ENCODE peak calls at places on chromosomes 12 and 14, in eight cellular contexts. E, K, O, M, J, A, H and L are unnamed samples.

GRCh38 chr14:102280376-102280962 is 24.5 kb downstream of the MOK start:
- DNase-seq in A (peak), M (no peak), E (no peak), H (peak), J (no peak), O (no peak), K (no peak), L (no peak)

GRCh38 chr12:65152012-65152411 is 17.4 kb upstream of the LEMD3 start:
- DNase-seq in K (no peak), J (no peak), H (no peak), E (no peak), O (no peak), A (no peak), M (no peak), L (no peak)

GRCh38 chr14:22538671-22539228 is 50.3 kb downstream of the DAD1 start:
- DNase-seq in H (no peak), J (no peak), O (no peak), A (no peak), M (no peak), K (no peak), E (no peak), L (no peak)

GRCh38 chr12:12008232-12008850 is 62.4 kb upstream of the BCL2L14 start:
- DNase-seq in A (no peak), O (no peak), H (no peak), K (no peak), J (no peak), E (no peak), M (peak), L (no peak)

GRCh38 chr12:38053655-38054464 is 262.7 kb upstream of the ALG10B start:
- DNase-seq in A (no peak), M (no peak), H (no peak), J (peak), K (no peak), E (peak), O (no peak), L (no peak)

GRCh38 chr14:98175436-98175835 is 1096.6 kb downstream of the BCL11B start:
- DNase-seq in H (no peak), K (no peak), J (no peak), A (no peak), O (no peak), M (no peak), E (no peak), L (no peak)

GRCh38 chr14:105854600-105855245 is 328.3 kb downstream of the TMEM121 start:
- DNase-seq in M (no peak), K (no peak), O (no peak), A (no peak), J (no peak), E (peak), H (peak), L (no peak)

GRCh38 chr14:101543814-101544213 is 17.5 kb upstream of the DIO3 start:
- DNase-seq in J (no peak), A (no peak), M (no peak), O (no peak), H (no peak), K (no peak), E (no peak), L (no peak)

GRCh38 chr14:94679941-94680340 is 67.8 kb downstream of the SERPINA3 start:
- DNase-seq in H (peak), K (no peak), E (no peak), O (no peak), A (no peak), J (no peak), M (no peak), L (no peak)

GRCh38 chr14:100532154-100532915 is 54.9 kb downstream of the BEGAIN start:
- DNase-seq in A (no peak), E (peak), H (peak), O (no peak), J (peak), K (no peak), M (peak), L (no peak)

DNA sequence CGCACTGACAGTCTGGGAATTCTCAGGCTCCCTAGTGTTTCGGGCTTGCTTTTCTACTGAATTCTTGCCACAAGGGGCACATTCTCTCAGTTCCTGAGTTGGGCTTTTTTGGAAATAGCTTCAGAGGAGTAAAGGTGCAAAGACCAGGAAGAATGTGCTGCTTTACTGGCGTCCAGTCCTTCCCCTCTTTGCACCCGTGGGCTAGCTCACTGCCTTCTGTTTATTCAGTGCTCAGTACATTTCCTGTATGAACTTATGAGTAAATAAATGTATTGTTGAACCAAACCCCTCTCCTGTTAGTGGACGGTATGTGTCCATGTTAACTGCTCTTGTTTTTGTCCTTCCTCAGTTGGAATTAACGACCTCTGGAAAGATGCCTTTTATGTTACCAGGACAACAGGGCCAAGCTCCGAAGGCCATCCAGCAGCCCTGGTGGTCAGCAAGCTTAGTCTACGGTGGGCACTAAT is 24.0 kb downstream of the GSG1 start:
- DNase-seq in K (no peak), H (no peak), E (no peak), O (no peak), J (no peak), M (no peak), A (no peak), L (no peak)
- TF ChIP-seq CTCF in K (no peak), H (no peak), E (no peak), O (peak), J (no peak), M (no peak), A (no peak), L (no peak)

GRCh38 chr14:67881225-67881624 is 61.6 kb downstream of the RAD51B start:
- DNase-seq in J (no peak), E (no peak), M (no peak), A (no peak), O (no peak), K (peak), H (no peak), L (no peak)

GRCh38 chr14:67886221-67886620 is 66.6 kb downstream of the RAD51B start:
- DNase-seq in J (no peak), E (no peak), K (no peak), M (no peak), A (no peak), H (no peak), O (no peak), L (no peak)

GRCh38 chr14:67887478-67887877 is 67.9 kb downstream of the RAD51B start:
- DNase-seq in J (no peak), A (no peak), K (no peak), H (no peak), O (no peak), E (no peak), M (no peak), L (no peak)

GRCh38 chr14:67882973-67883372 is 63.4 kb downstream of the RAD51B start:
- DNase-seq in O (no peak), K (no peak), A (no peak), M (no peak), E (no peak), J (no peak), H (no peak), L (no peak)

GRCh38 chr14:67883717-67884116 is 64.1 kb downstream of the RAD51B start:
- DNase-seq in E (no peak), K (no peak), M (no peak), H (no peak), O (no peak), A (peak), J (no peak), L (no peak)
- TF ChIP-seq CTCF in E (no peak), K (peak), M (no peak), H (no peak), O (no peak), A (peak), J (peak), L (peak)

GRCh38 chr12:131575371-131575770 is 135.5 kb upstream of the SFSWAP start:
- DNase-seq in H (no peak), J (no peak), E (no peak), M (no peak), K (no peak), A (no peak), O (no peak), L (no peak)
- TF ChIP-seq CTCF in H (no peak), J (no peak), E (no peak), M (no peak), K (no peak), A (no peak), O (no peak), L (no peak)

GRCh38 chr12:13701502-13701901 is 279.9 kb downstream of the GRIN2B start:
- DNase-seq in K (no peak), E (no peak), H (no peak), A (no peak), J (no peak), O (no peak), M (no peak), L (no peak)

GRCh38 chr12:13691598-13691997 is 289.8 kb downstream of the GRIN2B start:
- DNase-seq in J (no peak), O (no peak), E (no peak), K (no peak), A (no peak), H (no peak), M (no peak), L (no peak)

GRCh38 chr12:13698001-13698400 is 283.4 kb downstream of the GRIN2B start:
- DNase-seq in O (no peak), A (no peak), J (no peak), K (no peak), E (no peak), H (no peak), M (no peak), L (no peak)

GRCh38 chr12:13692332-13692731 is 289.1 kb downstream of the GRIN2B start:
- DNase-seq in H (no peak), K (no peak), E (no peak), A (no peak), M (no peak), O (no peak), J (no peak), L (no peak)

DNA sequence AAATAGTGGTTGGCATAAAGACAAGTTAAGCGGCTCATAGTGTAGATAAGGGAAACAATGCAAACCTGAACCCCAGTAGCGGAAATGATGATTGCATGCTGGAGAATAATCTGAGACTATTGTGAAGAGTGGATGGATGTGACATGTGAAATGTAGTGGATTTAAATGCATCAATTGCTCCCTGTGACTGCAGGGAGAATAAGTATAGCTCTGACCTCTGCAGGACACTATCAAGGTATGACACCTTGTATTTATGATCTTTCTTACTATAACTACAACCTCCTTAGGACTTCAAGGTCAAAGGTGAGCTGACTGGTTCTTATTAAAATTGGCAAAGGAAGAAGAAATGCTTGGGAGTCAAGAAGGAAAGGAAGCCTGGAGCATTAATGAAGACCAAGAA is 285.6 kb downstream of the GRIN2B start:
- DNase-seq in M (no peak), E (no peak), J (no peak), O (no peak), A (no peak), K (no peak), H (no peak), L (no peak)
- TF ChIP-seq CTCF in M (no peak), E (no peak), J (no peak), O (no peak), A (no peak), K (no peak), H (no peak), L (no peak)

DNA sequence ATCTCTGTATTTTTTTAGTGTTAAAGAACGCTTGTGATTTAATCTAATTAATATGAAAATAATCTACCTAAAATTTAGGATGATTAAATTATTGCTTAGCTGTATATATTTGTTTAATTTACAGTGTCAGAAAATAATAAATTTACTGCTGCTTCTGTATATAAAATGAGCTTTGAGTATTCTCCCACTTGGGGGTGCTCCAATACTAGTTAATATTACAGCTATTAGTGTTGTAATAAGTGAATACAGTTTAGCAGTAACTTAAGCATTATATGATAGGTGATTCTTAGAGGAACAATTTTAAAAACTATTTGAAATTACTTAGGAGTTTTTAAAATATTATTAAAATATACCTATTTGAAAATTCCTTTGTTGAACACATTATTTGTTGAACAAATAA is 62.2 kb downstream of the PAPOLA start:
- DNase-seq in A (peak), O (no peak), E (no peak), H (no peak), J (no peak), K (no peak), M (no peak), L (no peak)
- TF ChIP-seq CTCF in A (no peak), O (no peak), E (no peak), H (no peak), J (no peak), K (no peak), M (no peak), L (peak)

DNA sequence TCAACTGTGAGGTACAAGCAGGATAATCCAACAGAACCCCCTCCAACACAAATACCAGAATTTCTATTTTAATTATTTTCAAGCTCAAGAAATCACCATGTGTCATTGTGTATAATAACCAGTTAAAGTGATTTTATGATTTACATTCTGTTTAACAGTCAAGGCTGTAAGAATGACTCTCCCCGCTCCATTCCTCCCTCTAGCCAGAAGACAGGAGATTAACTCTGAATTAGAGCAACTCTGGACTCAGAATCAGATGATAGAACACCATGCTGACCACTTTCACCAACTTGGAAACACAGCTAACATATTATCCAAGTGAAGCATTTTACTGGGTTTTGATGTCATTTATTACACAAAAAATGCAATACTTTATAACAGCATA is 71.9 kb downstream of the ATP2B1 start:
- DNase-seq in H (no peak), J (no peak), E (no peak), O (no peak), K (no peak), A (no peak), M (no peak), L (no peak)
- TF ChIP-seq CTCF in H (no peak), J (no peak), E (no peak), O (no peak), K (no peak), A (no peak), M (no peak), L (no peak)

DNA sequence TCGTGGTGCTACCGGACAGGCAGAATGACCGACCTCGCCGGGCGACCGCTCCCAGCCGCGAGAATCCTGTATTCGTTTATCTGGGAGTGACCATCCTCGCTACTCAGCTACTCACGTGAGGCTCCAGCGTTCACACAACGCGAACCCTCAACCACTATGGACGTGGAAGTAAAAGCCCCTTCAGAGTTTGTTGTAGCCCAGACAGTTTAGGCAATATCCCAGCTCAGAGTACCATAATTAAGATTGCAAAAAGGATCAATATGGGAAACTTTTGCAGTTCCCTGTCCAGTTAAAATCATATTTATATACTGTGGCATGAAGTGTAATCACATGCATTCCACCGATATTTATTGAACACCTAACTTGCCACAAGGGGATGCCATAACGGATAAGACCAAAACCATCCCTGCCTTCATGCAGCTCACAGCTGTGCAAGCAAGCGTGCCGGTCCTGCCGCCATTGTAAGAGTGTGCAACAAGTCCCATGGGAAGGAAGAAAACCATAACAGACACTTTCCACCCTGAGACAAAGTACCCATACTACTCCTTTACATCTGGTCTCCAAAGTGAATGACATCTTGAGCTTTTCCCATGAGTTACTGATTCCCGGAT is 938 bp upstream of the MAX start:
- DNase-seq in J (no peak), K (no peak), H (no peak), E (peak), O (no peak), M (peak), A (peak), L (no peak)
- TF ChIP-seq CTCF in J (no peak), K (peak), H (no peak), E (no peak), O (no peak), M (no peak), A (peak), L (peak)

GRCh38 chr12:120749256-120749655 is 23.6 kb downstream of the ACADS start:
- DNase-seq in E (no peak), J (no peak), O (no peak), H (no peak), A (no peak), K (no peak), M (no peak), L (no peak)

GRCh38 chr12:120751389-120751788 is 25.8 kb downstream of the ACADS start:
- DNase-seq in E (no peak), H (no peak), A (no peak), K (no peak), M (no peak), J (no peak), O (no peak), L (no peak)

GRCh38 chr12:120754792-120755191 is 29.2 kb downstream of the ACADS start:
- DNase-seq in M (no peak), A (no peak), O (no peak), E (no peak), J (no peak), H (peak), K (no peak), L (no peak)

GRCh38 chr12:120748242-120748641 is 22.6 kb downstream of the ACADS start:
- DNase-seq in J (no peak), E (no peak), H (no peak), A (no peak), O (no peak), M (no peak), K (no peak), L (no peak)

DNA sequence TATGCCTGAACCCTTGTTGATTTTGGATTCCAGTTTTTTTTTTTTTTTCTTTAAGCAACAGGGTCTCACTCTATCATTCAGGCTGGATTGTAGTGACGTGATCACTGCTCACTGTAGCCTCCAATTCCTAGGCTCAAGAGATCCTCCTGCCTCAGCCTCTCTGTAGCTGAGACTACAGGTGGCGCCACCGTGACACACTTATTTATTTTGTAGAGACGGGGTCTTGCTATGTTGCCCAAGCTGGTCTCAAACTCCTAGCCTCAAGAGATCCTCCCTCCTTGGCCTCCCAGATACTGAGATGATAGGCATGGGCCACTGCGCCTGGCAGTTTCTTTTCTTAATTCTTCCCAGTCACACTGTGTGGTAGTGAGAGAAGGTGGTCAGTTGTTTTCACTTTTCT is 25.2 kb downstream of the ACADS start:
- DNase-seq in O (no peak), J (no peak), M (no peak), E (no peak), A (no peak), H (no peak), K (no peak), L (no peak)
- TF ChIP-seq CTCF in O (no peak), J (no peak), M (no peak), E (no peak), A (no peak), H (no peak), K (no peak), L (peak)